ENCODE peak calls at places on chromosomes 1 and 21, in four cellular contexts. X, R, Z and H are unnamed samples.

GRCh38 chr1:98388431-98388830 is 273.1 kb upstream of the SNX7 start:
- DNase-seq in Z (no peak), X (no peak), R (no peak), H (no peak)

GRCh38 chr1:201072149-201072548 is 40.1 kb downstream of the CACNA1S start:
- DNase-seq in R (no peak), X (no peak), Z (no peak), H (no peak)

GRCh38 chr1:174999926-175000696 is at the start of gene CACYBP:
- DNase-seq in R (peak; percentile 49), Z (no peak), X (no peak), H (peak; percentile 23)

GRCh38 chr1:25837253-25837875 is 17.6 kb downstream of the MTFR1L start:
- DNase-seq in R (no peak), X (no peak), Z (no peak), H (no peak)

GRCh38 chr1:115929846-115930245 is 46.5 kb upstream of the SLC22A15 start:
- DNase-seq in R (no peak), Z (no peak), X (no peak), H (no peak)

GRCh38 chr1:174726167-174726879 is 273.4 kb upstream of the CACYBP start:
- DNase-seq in X (no peak), R (no peak), Z (no peak), H (no peak)

GRCh38 chr1:13725714-13726175 is 25.8 kb downstream of the PRDM2 start:
- DNase-seq in X (no peak), Z (no peak), R (peak; percentile 43), H (no peak)

GRCh38 chr21:35882791-35883240 is 177.5 kb downstream of the SETD4 start:
- DNase-seq in R (peak; percentile 36), X (no peak), Z (peak; percentile 53), H (no peak)

GRCh38 chr1:31576201-31576669 is at the start of gene TINAGL1:
- DNase-seq in R (peak; percentile 79), Z (no peak), X (no peak), H (no peak)

GRCh38 chr1:48674641-48675040 is 102.0 kb downstream of the BEND5 start:
- DNase-seq in X (no peak), R (no peak), Z (no peak), H (no peak)

GRCh38 chr1:210797422-210797821 is 336.5 kb downstream of the KCNH1 start:
- DNase-seq in R (no peak), Z (no peak), X (no peak), H (no peak)

GRCh38 chr21:43771199-43771675 is 4.9 kb downstream of the CSTB start:
- DNase-seq in Z (peak; percentile 52), X (no peak), R (no peak), H (no peak)

GRCh38 chr1:1906185-1907097 is 8.6 kb upstream of the CALML6 start:
- DNase-seq in X (peak; percentile 44), R (peak; percentile 86), Z (peak; percentile 93), H (no peak)

GRCh38 chr1:192550922-192551534 is 24.5 kb upstream of the RGS1 start:
- DNase-seq in Z (no peak), X (no peak), R (no peak), H (no peak)

GRCh38 chr1:9858293-9859035 is 34.7 kb upstream of the CLSTN1 start:
- DNase-seq in Z (peak; percentile 3), R (no peak), X (no peak), H (no peak)

GRCh38 chr1:97277891-97278662 is 556.5 kb downstream of the PTBP2 start:
- DNase-seq in Z (no peak), X (no peak), R (no peak), H (no peak)

GRCh38 chr1:234605983-234606730 is 3.8 kb downstream of the IRF2BP2 start:
- DNase-seq in X (no peak), Z (peak; percentile 68), R (peak; percentile 80), H (no peak)

GRCh38 chr1:161080391-161081150 is 8.8 kb downstream of the NECTIN4 start:
- DNase-seq in R (no peak), X (no peak), Z (no peak), H (no peak)

GRCh38 chr1:147717051-147717705 is 43.2 kb downstream of the GJA5 start:
- DNase-seq in R (no peak), Z (no peak), X (no peak), H (no peak)

GRCh38 chr1:215899901-215900300 is 332.8 kb downstream of the KCTD3 start:
- DNase-seq in X (no peak), Z (no peak), R (no peak), H (no peak)

GRCh38 chr1:228038387-228039005 is 31.7 kb downstream of the WNT3A start:
- DNase-seq in R (no peak), X (no peak), Z (peak; percentile 25), H (no peak)

GRCh38 chr1:235883261-235883927 is 16.7 kb upstream of the LYST start:
- DNase-seq in Z (peak; percentile 90), R (peak; percentile 90), X (peak; percentile 67), H (peak; percentile 6)

GRCh38 chr21:41410361-41410760 is 15.7 kb upstream of the MX1 start:
- DNase-seq in Z (no peak), X (no peak), R (no peak), H (no peak)

GRCh38 chr1:205569411-205570172 is 62.2 kb downstream of the ELK4 start:
- DNase-seq in R (no peak), Z (no peak), X (no peak), H (no peak)

GRCh38 chr21:22516230-22516629 is 1518.0 kb downstream of the NCAM2 start:
- DNase-seq in R (no peak), X (no peak), Z (no peak), H (no peak)

GRCh38 chr1:163205513-163205912 is 2.8 kb upstream of the RGS5 start:
- DNase-seq in X (no peak), R (no peak), Z (no peak), H (no peak)

GRCh38 chr1:241706967-241707366 is 54.9 kb downstream of the WDR64 start:
- DNase-seq in Z (no peak), X (no peak), R (peak; percentile 13), H (no peak)

GRCh38 chr21:33075596-33076195 is 5.8 kb downstream of the OLIG1 start:
- DNase-seq in X (no peak), R (no peak), Z (no peak), H (no peak)

GRCh38 chr1:147611021-147611426 is 59.3 kb downstream of the ACP6 start:
- DNase-seq in X (no peak), R (no peak), Z (no peak), H (no peak)

GRCh38 chr1:215718888-215719287 is 151.8 kb downstream of the KCTD3 start:
- DNase-seq in R (no peak), Z (no peak), X (no peak), H (no peak)

GRCh38 chr21:42314616-42315295 is 453 bp downstream of the TFF3 start:
- DNase-seq in R (no peak), X (no peak), Z (no peak), H (no peak)

GRCh38 chr1:155012052-155012546 is 9.5 kb downstream of the ZBTB7B start:
- DNase-seq in X (no peak), R (peak; percentile 56), Z (peak; percentile 89), H (no peak)

GRCh38 chr21:27261676-27262075 is 294.8 kb upstream of the ADAMTS5 start:
- DNase-seq in R (no peak), X (no peak), Z (no peak), H (no peak)

DNA sequence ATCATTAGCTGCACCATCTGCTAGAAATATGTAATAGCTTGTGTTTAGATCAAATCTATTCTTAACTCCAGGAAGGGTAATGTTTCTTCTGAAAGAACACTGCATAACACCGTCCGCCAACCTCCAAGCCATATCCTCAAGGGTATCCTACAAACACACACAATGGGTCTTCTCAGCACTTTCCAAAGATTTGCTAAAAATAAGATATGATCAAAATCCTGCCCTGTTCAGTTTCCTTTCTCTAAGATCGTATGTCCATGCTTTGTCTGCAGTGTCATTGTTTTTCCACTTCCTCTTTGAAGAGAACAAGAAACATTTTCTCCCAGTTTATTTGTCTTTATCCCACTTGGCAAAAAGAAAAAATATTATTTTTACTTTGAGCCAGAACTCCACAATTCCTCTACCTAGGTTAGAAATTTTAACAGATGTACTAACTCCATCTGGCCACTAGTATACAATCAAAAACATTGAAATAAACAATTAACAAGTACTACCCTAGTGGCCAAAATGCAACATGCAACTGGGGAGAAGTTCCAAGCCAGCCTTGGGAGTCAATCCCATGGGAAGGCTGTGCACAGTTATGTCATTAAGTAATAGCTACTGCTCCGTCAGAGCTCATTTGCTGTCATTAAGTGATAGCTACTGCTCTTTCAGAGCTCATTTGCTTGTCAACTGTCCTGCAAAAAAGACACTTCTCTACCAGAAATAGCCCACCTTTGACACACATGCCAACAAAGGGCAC is 37.8 kb downstream of the FRRS1 start:
- DNase-seq in Z (no peak), R (no peak), X (no peak), H (no peak)
- H3K27ac ChIP-seq in Z (peak overlapping the region; percentile 71), R (no peak overlapping the region), X (no peak overlapping the region), H (peak overlapping the region; percentile 37)

GRCh38 chr1:167794043-167794442 is 72.3 kb downstream of the MPZL1 start:
- DNase-seq in X (no peak), R (no peak), Z (no peak), H (no peak)
- H3K4me1 ChIP-seq in X (no peaks in the 10 kb centered on the region), R (no peaks in the 10 kb centered on the region), Z (peaks cover 19% of the 10 kb centered on the region), H (peaks cover 77% of the 10 kb centered on the region)

GRCh38 chr1:77687519-77687906 is 5.1 kb upstream of the ZZZ3 start:
- DNase-seq in R (peak; percentile 59), Z (no peak), X (no peak), H (no peak)
- H3K4me3 ChIP-seq in R (no peak overlapping the region), Z (peak overlapping the region; percentile 4), X (no peak overlapping the region), H (peak overlapping the region; percentile 15)

DNA sequence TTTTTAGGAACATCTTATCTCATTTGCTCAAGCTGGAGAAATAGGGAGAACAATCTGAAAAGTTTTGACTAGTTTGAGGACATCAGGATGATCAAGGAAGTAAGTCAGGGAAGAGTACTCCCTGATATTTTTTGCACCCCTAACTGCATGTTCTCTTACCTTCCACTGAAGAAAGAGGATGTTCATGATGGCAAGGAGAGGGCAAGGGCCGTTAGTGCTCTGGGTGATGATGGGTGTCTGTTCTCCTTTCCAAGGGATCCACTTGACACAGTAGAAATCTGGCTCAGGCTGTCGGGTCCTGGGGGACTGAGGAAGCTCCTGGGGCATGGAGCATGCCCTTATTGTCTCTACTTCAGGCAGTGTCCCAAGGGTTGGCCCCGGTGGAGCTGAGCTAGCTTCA is 4.7 kb downstream of the MINDY1 start:
- DNase-seq in R (no peak), X (no peak), Z (no peak), H (no peak)
- H3K27ac ChIP-seq in R (no peak overlapping the region), X (no peak overlapping the region), Z (no peak overlapping the region), H (no peak overlapping the region)